ENCODE peak calls at places on chromosomes 6 and 20, in four cellular contexts. X is ELR, R is AG10803, V is natural killer cell. O is an unnamed sample.
A peak's percentile ranks its signal among the peaks of the same experiment; 100 is the strongest.

GRCh38 chr6:157056275-157056674 is 267.0 kb downstream of the TMEM242 start:
- DNase-seq in X (no peak), V (no peak), R (no peak), O (no peak)

GRCh38 chr6:88780714-88781389 is 182.6 kb downstream of the RNGTT start:
- DNase-seq in V (no peak), R (peak; percentile 70), X (peak; percentile 75), O (peak; percentile 69)

GRCh38 chr20:4568560-4568959 is 153.1 kb upstream of the PRND start:
- DNase-seq in V (no peak), X (no peak), R (no peak), O (no peak)

GRCh38 chr6:46734867-46735719 is at the start of gene PLA2G7:
- DNase-seq in V (no peak), R (no peak), X (peak; percentile 51), O (no peak)

GRCh38 chr6:37630281-37630799 is 67.3 kb downstream of the MDGA1 start:
- DNase-seq in V (no peak), R (peak; percentile 96), X (peak; percentile 100), O (no peak)

GRCh38 chr6:32973144-32973854 is 4.9 kb downstream of the BRD2 start:
- DNase-seq in X (peak; percentile 73), V (peak; percentile 56), R (peak; percentile 31), O (peak; percentile 13)

GRCh38 chr6:124870611-124871201 is 91.5 kb upstream of the RNF217 start:
- DNase-seq in V (no peak), X (peak; percentile 65), R (peak; percentile 54), O (peak; percentile 47)

GRCh38 chr6:167493961-167494697 is 169.2 kb downstream of the TTLL2 start:
- DNase-seq in X (no peak), V (no peak), R (no peak), O (no peak)

GRCh38 chr6:18019539-18020534 is 32.4 kb upstream of the KIF13A start:
- DNase-seq in X (no peak), R (no peak), V (no peak), O (no peak)

GRCh38 chr20:56893206-56893605 is 264.1 kb downstream of the TFAP2C start:
- DNase-seq in V (no peak), X (no peak), R (no peak), O (no peak)

GRCh38 chr20:19284400-19285178 is 72.1 kb downstream of the SLC24A3 start:
- DNase-seq in X (no peak), V (no peak), R (no peak), O (no peak)

GRCh38 chr6:137094411-137095008 is 49.7 kb upstream of the IL20RA start:
- DNase-seq in V (peak; percentile 30), X (peak; percentile 73), R (peak; percentile 70), O (peak; percentile 28)

O was measured in NCI-H774.